ENCODE peak calls at places on chromosomes 16 and 17, in seven cellular contexts. J is activated CD4-positive, alpha-beta memory T cell treated with anti-CD3 and anti-CD28 coated beads, Interleukin-2, amount 10 ng/mL, durations not matched to agents 7 days and 5 days; B is midbrain; R is activated naive CD8-positive, alpha-beta T cell treated with anti-CD3 and anti-CD28 coated beads for 36 hours; U is GM13976; C is GM03348; I is GM23248. H is an unnamed sample.

GRCh38 chr16:15482068-15482747 is 47.8 kb downstream of the BMERB1 start:
- DNase-seq in J (peak; percentile 23), B (no peak), R (peak; percentile 59), U (no peak), C (peak; percentile 86), I (peak; percentile 98), H (peak; percentile 89)

GRCh38 chr17:31291820-31292219 is 5.2 kb downstream of the OMG start:
- DNase-seq in J (no peak), B (no peak), R (no peak), U (no peak), C (no peak), I (no peak), H (peak; percentile 49)

GRCh38 chr16:69918241-69918640 is 32.9 kb upstream of the CLEC18A start:
- DNase-seq in J (no peak), B (no peak), R (no peak), U (no peak), C (no peak), I (peak; percentile 47), H (no peak)

GRCh38 chr16:15754821-15755534 is 101.8 kb downstream of the MYH11 start:
- DNase-seq in J (no peak), B (no peak), R (no peak), U (no peak), C (no peak), I (no peak), H (no peak)

GRCh38 chr17:21041753-21042433 is 918 bp downstream of the USP22 start:
- DNase-seq in J (peak; percentile 79), B (peak; percentile 76), R (peak; percentile 75), U (peak; percentile 79), C (peak; percentile 87), I (peak; percentile 82), H (peak; percentile 74)

GRCh38 chr16:48099455-48099854 is 56.3 kb downstream of the ABCC12 start:
- DNase-seq in J (no peak), B (no peak), R (no peak), U (no peak), C (no peak), I (peak; percentile 33), H (peak; percentile 74)

GRCh38 chr17:64611374-64611773 is 50.7 kb downstream of the SMURF2 start:
- DNase-seq in J (no peak), B (no peak), R (no peak), U (no peak), C (no peak), I (no peak), H (no peak)

GRCh38 chr16:18932243-18932997 is 6.2 kb upstream of the SMG1 start:
- DNase-seq in J (no peak), B (no peak), R (no peak), U (no peak), C (peak; percentile 65), I (peak; percentile 91), H (peak; percentile 80)

H was measured in cardiac fibroblast.